ENCODE peak calls at places on chromosomes 12 and 14, in four cellular contexts. One of them, this sample, is unnamed. For H3K4me1, the result is how much of the 10 kb centered on the place peaks cover.

GRCh38 chr12:69903548-69903947 is 78.5 kb downstream of the MYRFL start:
- DNase-seq in upper lobe of left lung: no peak
- DNase-seq in endothelial cell of umbilical vein: no peak
- DNase-seq in K562: no peak
- DNase-seq in this sample: no peak

GRCh38 chr12:88153959-88154358 is 11.9 kb downstream of the TMTC3 start:
- DNase-seq in upper lobe of left lung: no peak
- DNase-seq in endothelial cell of umbilical vein: peak
- DNase-seq in K562: no peak
- DNase-seq in this sample: no peak

GRCh38 chr12:95262808-95263207 is 45.2 kb downstream of the VEZT start:
- DNase-seq in upper lobe of left lung: no peak
- DNase-seq in endothelial cell of umbilical vein: peak
- DNase-seq in K562: no peak
- DNase-seq in this sample: no peak

GRCh38 chr14:24965934-24966593 is 83.9 kb downstream of the STXBP6 start:
- DNase-seq in upper lobe of left lung: peak
- DNase-seq in endothelial cell of umbilical vein: peak
- DNase-seq in K562: peak
- DNase-seq in this sample: no peak

GRCh38 chr14:55814873-55815272 is 234.9 kb downstream of the KTN1 start:
- DNase-seq in upper lobe of left lung: no peak
- DNase-seq in endothelial cell of umbilical vein: peak
- DNase-seq in K562: no peak
- DNase-seq in this sample: no peak

GRCh38 chr14:77301103-77301502 is 19.6 kb downstream of the POMT2 start:
- DNase-seq in upper lobe of left lung: peak
- DNase-seq in endothelial cell of umbilical vein: peak
- DNase-seq in K562: peak
- DNase-seq in this sample: peak

GRCh38 chr14:34460295-34460694 is 1.7 kb downstream of the SPTSSA start:
- DNase-seq in upper lobe of left lung: no peak
- DNase-seq in endothelial cell of umbilical vein: no peak
- DNase-seq in K562: no peak
- DNase-seq in this sample: no peak

GRCh38 chr12:109310247-109311125 is 1.4 kb upstream of the FOXN4 start:
- DNase-seq in upper lobe of left lung: no peak
- DNase-seq in endothelial cell of umbilical vein: no peak
- DNase-seq in K562: peak
- DNase-seq in this sample: no peak

GRCh38 chr12:4817813-4818212 is 91.9 kb upstream of the KCNA1 start:
- DNase-seq in upper lobe of left lung: no peak
- DNase-seq in endothelial cell of umbilical vein: no peak
- DNase-seq in K562: no peak
- DNase-seq in this sample: no peak

GRCh38 chr14:23910081-23910875 is 43.3 kb upstream of the DHRS4 start:
- DNase-seq in upper lobe of left lung: peak
- DNase-seq in endothelial cell of umbilical vein: peak
- DNase-seq in K562: peak
- DNase-seq in this sample: no peak

GRCh38 chr12:58500399-58500798 is 419.9 kb downstream of the LRIG3 start:
- DNase-seq in upper lobe of left lung: no peak
- DNase-seq in endothelial cell of umbilical vein: no peak
- DNase-seq in K562: no peak
- DNase-seq in this sample: no peak

GRCh38 chr14:43795600-43796228 is 711.4 kb downstream of the FSCB start:
- DNase-seq in upper lobe of left lung: no peak
- DNase-seq in endothelial cell of umbilical vein: no peak
- DNase-seq in K562: no peak
- DNase-seq in this sample: no peak

GRCh38 chr12:78275886-78276285 is 445.2 kb downstream of the NAV3 start:
- DNase-seq in upper lobe of left lung: no peak
- DNase-seq in endothelial cell of umbilical vein: no peak
- DNase-seq in K562: no peak
- DNase-seq in this sample: no peak

GRCh38 chr12:108854453-108855283 is 2.7 kb downstream of the SSH1 start:
- DNase-seq in upper lobe of left lung: peak
- DNase-seq in endothelial cell of umbilical vein: peak
- DNase-seq in K562: peak
- DNase-seq in this sample: no peak

GRCh38 chr12:95699579-95699978 is 91.0 kb downstream of the NTN4 start:
- DNase-seq in upper lobe of left lung: no peak
- DNase-seq in endothelial cell of umbilical vein: no peak
- DNase-seq in K562: no peak
- DNase-seq in this sample: no peak

GRCh38 chr14:76867536-76868452 is 41.6 kb downstream of the LRRC74A start:
- DNase-seq in upper lobe of left lung: peak
- DNase-seq in endothelial cell of umbilical vein: no peak
- DNase-seq in K562: no peak
- DNase-seq in this sample: no peak

GRCh38 chr12:46970636-46971035 is 108.8 kb upstream of the PCED1B start:
- DNase-seq in upper lobe of left lung: no peak
- DNase-seq in endothelial cell of umbilical vein: no peak
- DNase-seq in K562: no peak
- DNase-seq in this sample: no peak

GRCh38 chr12:19739195-19739776 is 300.0 kb downstream of the AEBP2 start:
- DNase-seq in upper lobe of left lung: no peak
- DNase-seq in endothelial cell of umbilical vein: peak
- DNase-seq in K562: peak
- DNase-seq in this sample: no peak

GRCh38 chr12:50043308-50043707 is 14.1 kb upstream of the ASIC1 start:
- DNase-seq in upper lobe of left lung: no peak
- DNase-seq in endothelial cell of umbilical vein: no peak
- DNase-seq in K562: no peak
- DNase-seq in this sample: no peak

GRCh38 chr12:96398422-96399080 is 1.7 kb downstream of the CDK17 start:
- DNase-seq in upper lobe of left lung: no peak
- DNase-seq in endothelial cell of umbilical vein: peak
- DNase-seq in K562: peak
- DNase-seq in this sample: no peak

GRCh38 chr12:96578526-96579125 is 89.2 kb downstream of the CFAP54 start:
- DNase-seq in upper lobe of left lung: no peak
- DNase-seq in endothelial cell of umbilical vein: peak
- DNase-seq in K562: peak
- DNase-seq in this sample: no peak

GRCh38 chr14:56874375-56874774 is 64.1 kb upstream of the OTX2 start:
- DNase-seq in upper lobe of left lung: peak
- DNase-seq in endothelial cell of umbilical vein: peak
- DNase-seq in K562: peak
- DNase-seq in this sample: no peak

GRCh38 chr12:105706321-105706972 is 376.0 kb downstream of the C12orf75 start:
- DNase-seq in upper lobe of left lung: no peak
- DNase-seq in endothelial cell of umbilical vein: peak
- DNase-seq in K562: no peak
- DNase-seq in this sample: no peak

GRCh38 chr12:11081987-11082386 is 10.1 kb downstream of the TAS2R43 start:
- DNase-seq in upper lobe of left lung: no peak
- DNase-seq in endothelial cell of umbilical vein: no peak
- DNase-seq in K562: no peak
- DNase-seq in this sample: no peak

GRCh38 chr12:71504471-71504852 is 64.9 kb downstream of the LGR5 start:
- DNase-seq in upper lobe of left lung: no peak
- DNase-seq in endothelial cell of umbilical vein: no peak
- DNase-seq in K562: no peak
- DNase-seq in this sample: no peak

GRCh38 chr14:68564826-68565760 is 227.8 kb downstream of the ZFP36L1 start:
- DNase-seq in upper lobe of left lung: peak
- DNase-seq in endothelial cell of umbilical vein: peak
- DNase-seq in K562: peak
- DNase-seq in this sample: peak
- H3K4me1 ChIP-seq in upper lobe of left lung: half or more
- H3K4me1 ChIP-seq in endothelial cell of umbilical vein: under half
- H3K4me1 ChIP-seq in K562: under half
- H3K4me1 ChIP-seq in this sample: under half

DNA sequence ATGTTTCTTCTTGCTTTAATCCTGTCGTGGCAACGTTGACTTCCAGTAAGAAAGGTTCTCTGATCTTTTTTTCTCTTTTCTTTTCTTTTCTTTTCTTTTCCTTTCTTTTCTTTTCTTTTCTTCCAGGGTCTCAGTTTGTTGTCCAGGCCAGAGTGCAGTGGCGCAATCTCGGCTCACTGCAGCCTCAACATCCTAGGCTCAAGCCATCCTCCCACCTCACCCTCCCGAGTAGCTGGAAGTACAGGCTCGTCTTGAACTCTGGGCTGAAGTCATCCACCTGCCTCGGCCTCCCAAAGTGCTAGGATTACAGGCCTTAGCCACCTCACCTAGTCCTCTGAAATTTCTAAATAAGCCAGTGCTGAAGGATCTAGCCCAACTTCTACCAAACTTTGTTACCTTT is 1.3 kb upstream of the MAP3K9 start:
- DNase-seq in upper lobe of left lung: no peak
- DNase-seq in endothelial cell of umbilical vein: no peak
- DNase-seq in K562: no peak
- DNase-seq in this sample: no peak
- H3K27ac ChIP-seq in upper lobe of left lung: no peak
- H3K27ac ChIP-seq in endothelial cell of umbilical vein: no peak
- H3K27ac ChIP-seq in K562: no peak
- H3K27ac ChIP-seq in this sample: no peak

GRCh38 chr12:6336079-6336858 is 5.6 kb downstream of the TNFRSF1A start:
- DNase-seq in upper lobe of left lung: peak
- DNase-seq in endothelial cell of umbilical vein: peak
- DNase-seq in K562: peak
- DNase-seq in this sample: peak

GRCh38 chr12:6336859-6337744 is 4.8 kb downstream of the TNFRSF1A start:
- DNase-seq in upper lobe of left lung: peak
- DNase-seq in endothelial cell of umbilical vein: peak
- DNase-seq in K562: peak
- DNase-seq in this sample: no peak

GRCh38 chr12:6334359-6334758 is 7.5 kb downstream of the TNFRSF1A start:
- DNase-seq in upper lobe of left lung: no peak
- DNase-seq in endothelial cell of umbilical vein: no peak
- DNase-seq in K562: no peak
- DNase-seq in this sample: no peak

GRCh38 chr12:6334940-6335450 is 6.9 kb downstream of the TNFRSF1A start:
- DNase-seq in upper lobe of left lung: no peak
- DNase-seq in endothelial cell of umbilical vein: no peak
- DNase-seq in K562: no peak
- DNase-seq in this sample: no peak

GRCh38 chr12:6335451-6336078 is 6.3 kb downstream of the TNFRSF1A start:
- DNase-seq in upper lobe of left lung: peak
- DNase-seq in endothelial cell of umbilical vein: peak
- DNase-seq in K562: peak
- DNase-seq in this sample: peak
- TF ChIP-seq POLR2A in upper lobe of left lung: no peak
- TF ChIP-seq POLR2A in endothelial cell of umbilical vein: no peak
- TF ChIP-seq POLR2A in K562: no peak
- TF ChIP-seq POLR2A in this sample: no peak

GRCh38 chr14:32728957-32729356 is 209.7 kb upstream of the NPAS3 start:
- DNase-seq in upper lobe of left lung: no peak
- DNase-seq in endothelial cell of umbilical vein: no peak
- DNase-seq in K562: no peak
- DNase-seq in this sample: no peak
- H3K4me1 ChIP-seq in upper lobe of left lung: under half
- H3K4me1 ChIP-seq in endothelial cell of umbilical vein: under half
- H3K4me1 ChIP-seq in K562: under half
- H3K4me1 ChIP-seq in this sample: under half

GRCh38 chr12:29102739-29103138 is 46.3 kb upstream of the FAR2 start:
- DNase-seq in upper lobe of left lung: no peak
- DNase-seq in endothelial cell of umbilical vein: no peak
- DNase-seq in K562: no peak
- DNase-seq in this sample: no peak
- H3K27ac ChIP-seq in upper lobe of left lung: no peak
- H3K27ac ChIP-seq in endothelial cell of umbilical vein: no peak
- H3K27ac ChIP-seq in K562: no peak
- H3K27ac ChIP-seq in this sample: no peak

GRCh38 chr12:64402181-64402580 is 2.0 kb upstream of the XPOT start:
- DNase-seq in upper lobe of left lung: no peak
- DNase-seq in endothelial cell of umbilical vein: no peak
- DNase-seq in K562: no peak
- DNase-seq in this sample: no peak

GRCh38 chr12:64400041-64400440 is 4.2 kb upstream of the XPOT start:
- DNase-seq in upper lobe of left lung: no peak
- DNase-seq in endothelial cell of umbilical vein: no peak
- DNase-seq in K562: peak
- DNase-seq in this sample: no peak

GRCh38 chr12:64407342-64408223 is 3.4 kb downstream of the XPOT start:
- DNase-seq in upper lobe of left lung: no peak
- DNase-seq in endothelial cell of umbilical vein: no peak
- DNase-seq in K562: peak
- DNase-seq in this sample: no peak

GRCh38 chr12:64404470-64405446 is 566 bp downstream of the XPOT start:
- DNase-seq in upper lobe of left lung: peak
- DNase-seq in endothelial cell of umbilical vein: peak
- DNase-seq in K562: peak
- DNase-seq in this sample: peak

DNA sequence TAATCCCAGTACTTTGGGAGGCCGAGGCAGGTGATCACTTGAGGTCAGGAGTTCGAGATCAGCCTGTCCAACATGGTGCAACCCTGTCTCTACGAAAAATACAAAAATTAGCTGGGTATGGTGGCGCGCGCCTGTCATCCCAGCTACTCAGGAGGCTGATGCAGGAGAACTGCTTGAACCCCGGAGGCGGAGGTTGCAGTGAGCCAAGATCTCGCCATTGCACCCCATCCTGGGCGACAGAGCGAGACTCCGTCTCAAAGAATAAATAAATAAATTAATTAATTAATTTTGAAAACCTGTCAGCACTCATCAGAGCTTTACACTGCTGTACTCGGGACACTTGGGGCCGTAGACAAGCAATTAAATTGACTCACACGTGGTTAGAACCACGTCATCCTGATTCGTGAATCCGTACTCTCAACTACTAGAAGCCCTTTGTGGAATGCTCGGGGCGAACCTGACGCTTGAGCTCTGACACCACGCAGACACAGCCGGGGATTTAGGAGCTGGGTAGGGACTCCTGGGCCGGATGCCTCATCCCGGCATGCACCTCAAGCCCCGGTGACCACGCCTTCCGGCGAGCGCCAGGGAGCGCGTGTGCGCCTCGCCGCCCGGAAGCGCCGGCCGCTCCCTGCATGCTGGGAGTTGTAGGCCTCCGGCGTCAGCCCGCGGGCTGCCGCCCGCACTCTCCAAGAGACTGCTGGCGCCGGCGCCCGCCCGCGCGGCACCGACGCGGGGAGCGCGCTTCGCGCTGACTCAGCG is at the start of gene XPOT:
- DNase-seq in upper lobe of left lung: peak
- DNase-seq in endothelial cell of umbilical vein: peak
- DNase-seq in K562: peak
- DNase-seq in this sample: peak
- TF ChIP-seq POLR2A in upper lobe of left lung: no peak
- TF ChIP-seq POLR2A in endothelial cell of umbilical vein: peak
- TF ChIP-seq POLR2A in K562: peak
- TF ChIP-seq POLR2A in this sample: no peak

GRCh38 chr12:116215021-116215420 is 62.5 kb downstream of the MED13L start:
- DNase-seq in upper lobe of left lung: no peak
- DNase-seq in endothelial cell of umbilical vein: no peak
- DNase-seq in K562: no peak
- DNase-seq in this sample: no peak
- H3K4me1 ChIP-seq in upper lobe of left lung: under half
- H3K4me1 ChIP-seq in endothelial cell of umbilical vein: under half
- H3K4me1 ChIP-seq in K562: under half
- H3K4me1 ChIP-seq in this sample: under half

GRCh38 chr12:2168808-2169207 is 116.0 kb downstream of the CACNA1C start:
- DNase-seq in upper lobe of left lung: no peak
- DNase-seq in endothelial cell of umbilical vein: no peak
- DNase-seq in K562: no peak
- DNase-seq in this sample: no peak
- H3K27ac ChIP-seq in upper lobe of left lung: no peak
- H3K27ac ChIP-seq in endothelial cell of umbilical vein: no peak
- H3K27ac ChIP-seq in K562: no peak
- H3K27ac ChIP-seq in this sample: no peak

This sample was measured in breast epithelium.